ENCODE peak calls at places on chromosomes 7 and 10, in seven cellular contexts. A is right cardiac atrium; T is PC-3; D is heart right ventricle; C is body of pancreas; J is CD8-positive, alpha-beta T cell; G is fibroblast of lung. F is an unnamed sample.

GRCh38 chr10:131693766-131694165 is 207.0 kb upstream of the PPP2R2D start:
- DNase-seq in J (no peak), T (no peak), G (no peak), A (no peak), D (no peak), C (no peak), F (no peak)

GRCh38 chr10:93138113-93138870 is 64.6 kb downstream of the CYP26A1 start:
- DNase-seq in C (no peak), A (no peak), G (no peak), D (no peak), J (no peak), T (no peak), F (no peak)

GRCh38 chr7:138980575-138981285 is 459 bp downstream of the KIAA1549 start:
- DNase-seq in C (no peak), T (peak; percentile 17), A (peak; percentile 58), D (no peak), J (no peak), G (no peak), F (peak; percentile 24)

GRCh38 chr10:44382131-44382858 is 2.6 kb downstream of the CXCL12 start:
- DNase-seq in A (no peak), T (no peak), C (no peak), D (peak; percentile 29), J (no peak), G (peak; percentile 43), F (no peak)

GRCh38 chr7:128356546-128357365 is 4.7 kb downstream of the PRRT4 start:
- DNase-seq in D (no peak), J (no peak), A (no peak), C (no peak), G (no peak), T (no peak), F (peak; percentile 7)

GRCh38 chr10:124120410-124121061 is 27.1 kb upstream of the CHST15 start:
- DNase-seq in D (no peak), J (no peak), A (no peak), C (no peak), T (no peak), G (no peak), F (no peak)

GRCh38 chr10:104406715-104407517 is 53.3 kb downstream of the CFAP58 start:
- DNase-seq in A (no peak), D (no peak), G (peak; percentile 57), J (no peak), T (peak; percentile 47), C (no peak), F (peak; percentile 2)

GRCh38 chr7:26348234-26348851 is 56.7 kb downstream of the SNX10 start:
- DNase-seq in T (no peak), C (peak; percentile 67), D (no peak), A (no peak), J (no peak), G (no peak), F (no peak)

GRCh38 chr10:98485959-98486358 is 39.2 kb upstream of the HPS1 start:
- DNase-seq in D (no peak), T (peak; percentile 39), A (no peak), J (no peak), G (peak; percentile 11), C (no peak), F (no peak)

GRCh38 chr7:77989981-77990566 is 191.5 kb downstream of the PHTF2 start:
- DNase-seq in D (no peak), G (no peak), T (peak; percentile 20), C (no peak), J (no peak), A (no peak), F (peak; percentile 19)

GRCh38 chr10:13105184-13105583 is 5.2 kb downstream of the OPTN start:
- DNase-seq in G (peak; percentile 7), A (no peak), J (no peak), C (no peak), T (no peak), D (no peak), F (no peak)

GRCh38 chr10:10758306-10758705 is 259.4 kb upstream of the CELF2 start:
- DNase-seq in C (no peak), A (no peak), D (peak; percentile 33), T (no peak), J (no peak), G (no peak), F (no peak)

GRCh38 chr10:13913890-13914289 is 327.1 kb downstream of the PRPF18 start:
- DNase-seq in T (no peak), J (no peak), A (peak; percentile 69), D (no peak), G (no peak), C (no peak), F (no peak)

GRCh38 chr10:49632406-49633317 is 18.8 kb downstream of the CHAT start:
- DNase-seq in C (no peak), G (no peak), J (no peak), T (peak; percentile 63), A (no peak), D (no peak), F (no peak)

GRCh38 chr10:111267673-111268072 is 190.8 kb downstream of the ADRA2A start:
- DNase-seq in J (no peak), T (no peak), A (no peak), D (no peak), C (no peak), G (no peak), F (no peak)

GRCh38 chr7:55288070-55288824 is 76.9 kb upstream of the LANCL2 start:
- DNase-seq in G (no peak), A (no peak), C (no peak), D (no peak), T (no peak), J (no peak), F (no peak)

GRCh38 chr7:98784216-98784785 is 85.5 kb downstream of the TMEM130 start:
- DNase-seq in C (no peak), A (no peak), J (no peak), T (no peak), G (peak; percentile 54), D (no peak), F (no peak)

GRCh38 chr10:72819053-72819452 is 74.5 kb upstream of the OIT3 start:
- DNase-seq in A (no peak), C (no peak), D (no peak), G (no peak), T (no peak), J (no peak), F (no peak)

GRCh38 chr7:63925626-63926460 is 72.8 kb upstream of the ZNF722 start:
- DNase-seq in G (peak; percentile 2), J (peak; percentile 80), C (peak; percentile 84), T (peak; percentile 88), D (peak; percentile 96), A (peak; percentile 97), F (no peak)

GRCh38 chr7:152463714-152464311 is 28.0 kb upstream of the KMT2C start:
- DNase-seq in A (peak; percentile 100), C (peak; percentile 100), D (peak; percentile 100), G (peak; percentile 98), J (peak; percentile 100), T (peak; percentile 98), F (peak; percentile 99)

GRCh38 chr10:32489935-32490334 is 44.0 kb downstream of the CCDC7 start:
- DNase-seq in T (no peak), C (no peak), D (no peak), G (peak; percentile 1), A (no peak), J (no peak), F (peak; percentile 8)
- H3K27ac ChIP-seq in T (no peak overlapping the region), C (no peak overlapping the region), D (no peak overlapping the region), G (no peak overlapping the region), A (no peak overlapping the region), J (no peak overlapping the region), F (no peak overlapping the region)

GRCh38 chr7:131774419-131775220 is 218.2 kb upstream of the PODXL start:
- DNase-seq in J (no peak), G (peak; percentile 2), C (no peak), D (no peak), A (no peak), T (no peak), F (no peak)
- H3K27ac ChIP-seq in J (no peak overlapping the region), G (no peak overlapping the region), C (no peak overlapping the region), D (no peak overlapping the region), A (no peak overlapping the region), T (no peak overlapping the region), F (no peak overlapping the region)

GRCh38 chr10:36677170-36677768 is 448.1 kb upstream of the ANKRD30A start:
- DNase-seq in J (no peak), A (no peak), C (no peak), T (peak; percentile 90), D (no peak), G (peak; percentile 64), F (no peak)
- H3K27ac ChIP-seq in J (no peak overlapping the region), A (no peak overlapping the region), C (no peak overlapping the region), T (peak overlapping the region; percentile 47), D (no peak overlapping the region), G (no peak overlapping the region), F (no peak overlapping the region)

DNA sequence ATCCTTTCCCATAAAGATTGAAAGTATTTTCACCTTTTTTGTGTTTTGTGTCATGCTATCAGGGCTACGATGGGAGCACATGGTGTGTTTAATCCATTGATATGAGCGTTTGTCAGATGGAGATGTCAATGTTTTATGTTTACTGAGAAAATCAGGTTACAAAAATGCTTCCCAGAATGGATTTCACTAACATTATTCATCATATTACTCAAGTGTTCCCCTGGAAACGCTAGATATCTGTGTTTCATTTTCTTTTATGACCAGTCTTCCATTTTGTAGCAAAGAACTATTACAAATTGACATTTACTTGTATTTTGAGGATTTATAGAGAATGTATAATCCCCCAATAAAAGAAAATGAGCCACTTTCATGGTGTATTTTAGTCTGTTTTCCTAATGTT is 293.5 kb upstream of the AKR1E2 start:
- DNase-seq in J (no peak), A (no peak), C (no peak), T (peak; percentile 67), G (peak; percentile 64), D (no peak), F (no peak)
- H3K27ac ChIP-seq in J (no peak overlapping the region), A (no peak overlapping the region), C (no peak overlapping the region), T (peak overlapping the region; percentile 68), G (peak overlapping the region; percentile 65), D (no peak overlapping the region), F (no peak overlapping the region)

GRCh38 chr7:7732566-7733290 is 14.3 kb upstream of the RPA3 start:
- DNase-seq in J (no peak), C (no peak), D (no peak), T (peak; percentile 42), A (no peak), G (peak; percentile 83), F (peak; percentile 33)

GRCh38 chr7:7737674-7738073 is 19.3 kb upstream of the RPA3 start:
- DNase-seq in C (no peak), J (no peak), D (no peak), G (no peak), T (peak; percentile 60), A (no peak), F (no peak)

GRCh38 chr7:7736671-7737070 is 18.3 kb upstream of the RPA3 start:
- DNase-seq in J (no peak), C (no peak), A (no peak), G (no peak), T (no peak), D (no peak), F (no peak)

GRCh38 chr7:7731732-7732131 is 13.3 kb upstream of the RPA3 start:
- DNase-seq in C (no peak), J (no peak), A (no peak), G (peak; percentile 22), T (peak; percentile 12), D (no peak), F (no peak)
- H3K27ac ChIP-seq in C (no peak overlapping the region), J (no peak overlapping the region), A (no peak overlapping the region), G (no peak overlapping the region), T (no peak overlapping the region), D (no peak overlapping the region), F (peak overlapping the region; percentile 39)

GRCh38 chr10:69843923-69844322 is 42.2 kb downstream of the COL13A1 start:
- DNase-seq in T (no peak), C (no peak), G (no peak), A (no peak), J (no peak), D (no peak), F (no peak)
- H3K27ac ChIP-seq in T (no peak overlapping the region), C (no peak overlapping the region), G (no peak overlapping the region), A (peak overlapping the region; percentile 42), J (no peak overlapping the region), D (no peak overlapping the region), F (no peak overlapping the region)

F was measured in mesenchymal stem cell.